ENCODE peak calls at places on chromosomes 12 and 14, in eight cellular contexts. One of them, this sample, is unnamed. For H3K9me2, the result is how much of the 10 kb centered on the place peaks cover.

GRCh38 chr14:22955702-22956575 is 951 bp downstream of the HAUS4 start:
- DNase-seq in HCT116: no peak
- DNase-seq in GM23338: no peak
- DNase-seq in PC-3: peak
- DNase-seq in GM23248: peak
- DNase-seq in SK-N-SH: no peak
- DNase-seq in OCI-LY7: peak
- DNase-seq in Karpas-422: peak
- DNase-seq in this sample: peak

GRCh38 chr12:41051909-41052308 is 136.2 kb upstream of the PDZRN4 start:
- DNase-seq in HCT116: no peak
- DNase-seq in GM23338: no peak
- DNase-seq in PC-3: no peak
- DNase-seq in GM23248: no peak
- DNase-seq in SK-N-SH: no peak
- DNase-seq in OCI-LY7: no peak
- DNase-seq in Karpas-422: no peak
- DNase-seq in this sample: no peak

GRCh38 chr14:70641548-70642312 is at the start of gene TTC9:
- DNase-seq in HCT116: no peak
- DNase-seq in GM23338: peak
- DNase-seq in PC-3: peak
- DNase-seq in GM23248: peak
- DNase-seq in SK-N-SH: peak
- DNase-seq in OCI-LY7: peak
- DNase-seq in Karpas-422: peak
- DNase-seq in this sample: peak

GRCh38 chr12:65465766-65466547 is 187.5 kb downstream of the MSRB3 start:
- DNase-seq in HCT116: no peak
- DNase-seq in GM23338: no peak
- DNase-seq in PC-3: no peak
- DNase-seq in GM23248: no peak
- DNase-seq in SK-N-SH: no peak
- DNase-seq in OCI-LY7: no peak
- DNase-seq in Karpas-422: no peak
- DNase-seq in this sample: no peak

GRCh38 chr12:1908758-1909157 is 9.7 kb downstream of the CACNA2D4 start:
- DNase-seq in HCT116: no peak
- DNase-seq in GM23338: no peak
- DNase-seq in PC-3: no peak
- DNase-seq in GM23248: no peak
- DNase-seq in SK-N-SH: no peak
- DNase-seq in OCI-LY7: no peak
- DNase-seq in Karpas-422: no peak
- DNase-seq in this sample: no peak

GRCh38 chr12:122969657-122970056 is 3.4 kb upstream of the ABCB9 start:
- DNase-seq in HCT116: no peak
- DNase-seq in GM23338: no peak
- DNase-seq in PC-3: no peak
- DNase-seq in GM23248: no peak
- DNase-seq in SK-N-SH: peak
- DNase-seq in OCI-LY7: no peak
- DNase-seq in Karpas-422: no peak
- DNase-seq in this sample: no peak

GRCh38 chr14:94028450-94028826 is 2.3 kb downstream of the OTUB2 start:
- DNase-seq in HCT116: peak
- DNase-seq in GM23338: no peak
- DNase-seq in PC-3: peak
- DNase-seq in GM23248: no peak
- DNase-seq in SK-N-SH: no peak
- DNase-seq in OCI-LY7: no peak
- DNase-seq in Karpas-422: no peak
- DNase-seq in this sample: no peak

GRCh38 chr14:76551906-76552305 is 176.0 kb downstream of the ESRRB start:
- DNase-seq in HCT116: no peak
- DNase-seq in GM23338: peak
- DNase-seq in PC-3: no peak
- DNase-seq in GM23248: no peak
- DNase-seq in SK-N-SH: no peak
- DNase-seq in OCI-LY7: no peak
- DNase-seq in Karpas-422: no peak
- DNase-seq in this sample: no peak

GRCh38 chr14:82806426-82806825 is 1272.8 kb upstream of the SEL1L start:
- DNase-seq in HCT116: no peak
- DNase-seq in GM23338: peak
- DNase-seq in PC-3: no peak
- DNase-seq in GM23248: no peak
- DNase-seq in SK-N-SH: no peak
- DNase-seq in OCI-LY7: no peak
- DNase-seq in Karpas-422: no peak
- DNase-seq in this sample: no peak

GRCh38 chr12:47066278-47067048 is 13.0 kb upstream of the PCED1B start:
- DNase-seq in HCT116: no peak
- DNase-seq in GM23338: no peak
- DNase-seq in PC-3: no peak
- DNase-seq in GM23248: peak
- DNase-seq in SK-N-SH: no peak
- DNase-seq in OCI-LY7: no peak
- DNase-seq in Karpas-422: no peak
- DNase-seq in this sample: no peak

GRCh38 chr12:10807186-10807585 is at the start of gene TAS2R8:
- DNase-seq in HCT116: no peak
- DNase-seq in GM23338: no peak
- DNase-seq in PC-3: no peak
- DNase-seq in GM23248: no peak
- DNase-seq in SK-N-SH: no peak
- DNase-seq in OCI-LY7: no peak
- DNase-seq in Karpas-422: no peak
- DNase-seq in this sample: no peak

GRCh38 chr12:44015333-44015941 is 179.6 kb downstream of the TMEM117 start:
- DNase-seq in HCT116: peak
- DNase-seq in GM23338: peak
- DNase-seq in PC-3: peak
- DNase-seq in GM23248: peak
- DNase-seq in SK-N-SH: peak
- DNase-seq in OCI-LY7: peak
- DNase-seq in Karpas-422: peak
- DNase-seq in this sample: peak

GRCh38 chr12:9255837-9256236 is 47.6 kb upstream of the PZP start:
- DNase-seq in HCT116: no peak
- DNase-seq in GM23338: no peak
- DNase-seq in PC-3: no peak
- DNase-seq in GM23248: no peak
- DNase-seq in SK-N-SH: no peak
- DNase-seq in OCI-LY7: no peak
- DNase-seq in Karpas-422: no peak
- DNase-seq in this sample: no peak

GRCh38 chr14:42229976-42230375 is 623.3 kb downstream of the LRFN5 start:
- DNase-seq in HCT116: no peak
- DNase-seq in GM23338: no peak
- DNase-seq in PC-3: no peak
- DNase-seq in GM23248: no peak
- DNase-seq in SK-N-SH: no peak
- DNase-seq in OCI-LY7: no peak
- DNase-seq in Karpas-422: no peak
- DNase-seq in this sample: no peak

GRCh38 chr12:22256076-22256475 is 78.4 kb downstream of the ST8SIA1 start:
- DNase-seq in HCT116: no peak
- DNase-seq in GM23338: no peak
- DNase-seq in PC-3: no peak
- DNase-seq in GM23248: no peak
- DNase-seq in SK-N-SH: no peak
- DNase-seq in OCI-LY7: no peak
- DNase-seq in Karpas-422: no peak
- DNase-seq in this sample: peak

GRCh38 chr14:24080888-24081738 is 9.8 kb downstream of the CPNE6 start:
- DNase-seq in HCT116: no peak
- DNase-seq in GM23338: peak
- DNase-seq in PC-3: peak
- DNase-seq in GM23248: peak
- DNase-seq in SK-N-SH: peak
- DNase-seq in OCI-LY7: peak
- DNase-seq in Karpas-422: peak
- DNase-seq in this sample: peak

GRCh38 chr14:89227490-89227834 is 189.6 kb downstream of the FOXN3 start:
- DNase-seq in HCT116: no peak
- DNase-seq in GM23338: no peak
- DNase-seq in PC-3: no peak
- DNase-seq in GM23248: peak
- DNase-seq in SK-N-SH: no peak
- DNase-seq in OCI-LY7: no peak
- DNase-seq in Karpas-422: no peak
- DNase-seq in this sample: no peak

GRCh38 chr12:132132609-132133430 is 11.3 kb downstream of the DDX51 start:
- DNase-seq in HCT116: no peak
- DNase-seq in GM23338: no peak
- DNase-seq in PC-3: no peak
- DNase-seq in GM23248: no peak
- DNase-seq in SK-N-SH: no peak
- DNase-seq in OCI-LY7: no peak
- DNase-seq in Karpas-422: no peak
- DNase-seq in this sample: no peak

GRCh38 chr12:78099806-78100205 is 269.1 kb downstream of the NAV3 start:
- DNase-seq in HCT116: no peak
- DNase-seq in GM23338: no peak
- DNase-seq in PC-3: no peak
- DNase-seq in GM23248: no peak
- DNase-seq in SK-N-SH: no peak
- DNase-seq in OCI-LY7: no peak
- DNase-seq in Karpas-422: no peak
- DNase-seq in this sample: no peak

GRCh38 chr14:73007835-73008234 is 19.1 kb downstream of the ZFYVE1 start:
- DNase-seq in HCT116: no peak
- DNase-seq in GM23338: no peak
- DNase-seq in PC-3: no peak
- DNase-seq in GM23248: no peak
- DNase-seq in SK-N-SH: no peak
- DNase-seq in OCI-LY7: no peak
- DNase-seq in Karpas-422: no peak
- DNase-seq in this sample: peak

GRCh38 chr12:65205886-65206285 is 36.5 kb downstream of the LEMD3 start:
- DNase-seq in HCT116: no peak
- DNase-seq in GM23338: no peak
- DNase-seq in PC-3: no peak
- DNase-seq in GM23248: no peak
- DNase-seq in SK-N-SH: no peak
- DNase-seq in OCI-LY7: peak
- DNase-seq in Karpas-422: peak
- DNase-seq in this sample: no peak

GRCh38 chr12:40016960-40017359 is 88.9 kb downstream of the SLC2A13 start:
- DNase-seq in HCT116: no peak
- DNase-seq in GM23338: no peak
- DNase-seq in PC-3: peak
- DNase-seq in GM23248: peak
- DNase-seq in SK-N-SH: no peak
- DNase-seq in OCI-LY7: no peak
- DNase-seq in Karpas-422: no peak
- DNase-seq in this sample: peak

GRCh38 chr12:3922033-3922432 is 48.8 kb upstream of the PARP11 start:
- DNase-seq in HCT116: no peak
- DNase-seq in GM23338: no peak
- DNase-seq in PC-3: no peak
- DNase-seq in GM23248: no peak
- DNase-seq in SK-N-SH: no peak
- DNase-seq in OCI-LY7: no peak
- DNase-seq in Karpas-422: no peak
- DNase-seq in this sample: no peak

GRCh38 chr12:602700-603068 is 60.6 kb downstream of the NINJ2 start:
- DNase-seq in HCT116: no peak
- DNase-seq in GM23338: no peak
- DNase-seq in PC-3: no peak
- DNase-seq in GM23248: no peak
- DNase-seq in SK-N-SH: no peak
- DNase-seq in OCI-LY7: no peak
- DNase-seq in Karpas-422: no peak
- DNase-seq in this sample: no peak
- H3K9me2 ChIP-seq in HCT116: under half
- H3K9me2 ChIP-seq in GM23338: under half
- H3K9me2 ChIP-seq in PC-3: under half
- H3K9me2 ChIP-seq in GM23248: under half
- H3K9me2 ChIP-seq in SK-N-SH: under half
- H3K9me2 ChIP-seq in OCI-LY7: under half
- H3K9me2 ChIP-seq in Karpas-422: under half
- H3K9me2 ChIP-seq in this sample: under half

DNA sequence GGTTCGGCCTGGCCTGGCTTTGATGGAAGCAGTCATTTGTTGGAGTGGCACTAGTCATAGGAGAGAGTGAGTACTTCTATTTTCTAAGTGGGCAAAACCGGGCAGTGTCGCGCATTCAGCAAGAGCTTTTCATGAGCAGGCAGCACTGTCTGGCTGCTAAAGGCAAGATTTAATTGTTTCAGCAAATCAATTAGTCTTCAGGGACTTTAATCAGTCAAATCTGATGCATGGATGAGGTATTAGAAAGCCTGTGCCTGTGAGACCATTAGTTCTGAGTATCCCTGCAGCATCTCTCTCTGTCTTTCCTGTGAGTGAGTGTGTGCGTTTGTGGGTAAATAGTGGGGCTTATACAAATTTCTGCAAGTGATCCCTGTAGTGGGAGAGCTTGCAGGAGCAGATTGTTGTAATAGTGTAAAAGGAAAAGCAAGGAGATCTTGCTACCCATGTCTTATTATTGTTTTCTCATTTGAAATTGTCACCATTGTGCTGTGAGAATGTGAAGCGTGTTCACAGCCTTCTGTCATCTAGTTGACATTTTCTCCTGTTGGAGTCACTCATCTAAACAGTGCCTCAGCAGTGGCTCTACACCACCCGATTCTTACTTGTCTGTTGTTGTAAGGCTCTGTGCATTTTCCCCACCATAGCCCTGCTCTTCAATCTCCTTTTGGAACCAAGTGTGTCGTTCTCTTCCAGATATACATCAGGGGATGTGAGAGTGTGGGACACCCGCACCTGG is 53.4 kb downstream of the FBXW8 start:
- DNase-seq in HCT116: no peak
- DNase-seq in GM23338: no peak
- DNase-seq in PC-3: no peak
- DNase-seq in GM23248: no peak
- DNase-seq in SK-N-SH: peak
- DNase-seq in OCI-LY7: no peak
- DNase-seq in Karpas-422: no peak
- DNase-seq in this sample: no peak
- H3K9me2 ChIP-seq in HCT116: under half
- H3K9me2 ChIP-seq in GM23338: under half
- H3K9me2 ChIP-seq in PC-3: under half
- H3K9me2 ChIP-seq in GM23248: under half
- H3K9me2 ChIP-seq in SK-N-SH: under half
- H3K9me2 ChIP-seq in OCI-LY7: under half
- H3K9me2 ChIP-seq in Karpas-422: under half
- H3K9me2 ChIP-seq in this sample: under half

GRCh38 chr12:76042147-76042546 is 10.6 kb upstream of the PHLDA1 start:
- DNase-seq in HCT116: no peak
- DNase-seq in GM23338: no peak
- DNase-seq in PC-3: no peak
- DNase-seq in GM23248: no peak
- DNase-seq in SK-N-SH: no peak
- DNase-seq in OCI-LY7: no peak
- DNase-seq in Karpas-422: no peak
- DNase-seq in this sample: no peak
- H3K9me2 ChIP-seq in HCT116: under half
- H3K9me2 ChIP-seq in GM23338: under half
- H3K9me2 ChIP-seq in PC-3: under half
- H3K9me2 ChIP-seq in GM23248: under half
- H3K9me2 ChIP-seq in SK-N-SH: under half
- H3K9me2 ChIP-seq in OCI-LY7: under half
- H3K9me2 ChIP-seq in Karpas-422: under half
- H3K9me2 ChIP-seq in this sample: under half

GRCh38 chr14:105120056-105120455 is 48.5 kb downstream of the JAG2 start:
- DNase-seq in HCT116: no peak
- DNase-seq in GM23338: no peak
- DNase-seq in PC-3: no peak
- DNase-seq in GM23248: no peak
- DNase-seq in SK-N-SH: no peak
- DNase-seq in OCI-LY7: no peak
- DNase-seq in Karpas-422: no peak
- DNase-seq in this sample: no peak
- H3K9me2 ChIP-seq in HCT116: under half
- H3K9me2 ChIP-seq in GM23338: under half
- H3K9me2 ChIP-seq in PC-3: under half
- H3K9me2 ChIP-seq in GM23248: under half
- H3K9me2 ChIP-seq in SK-N-SH: under half
- H3K9me2 ChIP-seq in OCI-LY7: under half
- H3K9me2 ChIP-seq in Karpas-422: under half
- H3K9me2 ChIP-seq in this sample: under half